ENCODE peak calls at places on chromosomes 12 and 14, in four cellular contexts. S is dorsolateral prefrontal cortex, T is endothelial cell of umbilical vein, F is stomach. R is an unnamed sample.

GRCh38 chr14:22598099-22598895 is at the start of gene ABHD4:
- DNase-seq in T (peak; percentile 79), S (peak; percentile 71), F (peak; percentile 88), R (no peak)

GRCh38 chr12:92133795-92134637 is 11.6 kb downstream of the BTG1 start:
- DNase-seq in T (no peak), F (no peak), S (no peak), R (no peak)

GRCh38 chr14:82755923-82756322 is 1222.3 kb upstream of the SEL1L start:
- DNase-seq in F (no peak), S (no peak), T (no peak), R (no peak)

GRCh38 chr14:100187247-100187833 is 27.9 kb upstream of the DEGS2 start:
- DNase-seq in S (no peak), F (peak; percentile 79), T (no peak), R (no peak)

GRCh38 chr12:63821781-63822251 is 22.7 kb upstream of the SRGAP1 start:
- DNase-seq in T (peak; percentile 4), F (no peak), S (no peak), R (no peak)

GRCh38 chr12:122090759-122091535 is 12.4 kb downstream of the MLXIP start:
- DNase-seq in F (no peak), T (no peak), S (no peak), R (no peak)

GRCh38 chr14:55416866-55417265 is 5.2 kb upstream of the ATG14 start:
- DNase-seq in T (no peak), S (no peak), F (no peak), R (no peak)

GRCh38 chr12:153080-153746 is 60.7 kb downstream of the SLC6A12 start:
- DNase-seq in T (peak; percentile 29), F (peak; percentile 62), S (no peak), R (peak; percentile 14)

GRCh38 chr14:88792572-88793258 is at the start of gene EML5:
- DNase-seq in F (peak; percentile 92), T (peak; percentile 76), S (peak; percentile 81), R (peak; percentile 12)

GRCh38 chr12:6666211-6666610 is 3.3 kb upstream of the ING4 start:
- DNase-seq in S (no peak), T (no peak), F (no peak), R (no peak)

GRCh38 chr12:6664902-6665301 is 2.0 kb upstream of the ING4 start:
- DNase-seq in F (no peak), S (no peak), T (no peak), R (no peak)

GRCh38 chr12:6662906-6663742 is at the start of gene ING4:
- DNase-seq in S (peak; percentile 99), T (peak; percentile 99), F (peak; percentile 98), R (peak; percentile 97)

GRCh38 chr12:6672143-6672542 is 9.2 kb upstream of the ING4 start:
- DNase-seq in T (no peak), F (no peak), S (no peak), R (no peak)

GRCh38 chr12:6667559-6668210 is 4.8 kb upstream of the ING4 start:
- DNase-seq in S (peak; percentile 27), F (no peak), T (no peak), R (no peak)
- H3K4me3 ChIP-seq in S (no peak overlapping the region), F (no peak overlapping the region), T (no peak overlapping the region), R (no peak overlapping the region)

DNA sequence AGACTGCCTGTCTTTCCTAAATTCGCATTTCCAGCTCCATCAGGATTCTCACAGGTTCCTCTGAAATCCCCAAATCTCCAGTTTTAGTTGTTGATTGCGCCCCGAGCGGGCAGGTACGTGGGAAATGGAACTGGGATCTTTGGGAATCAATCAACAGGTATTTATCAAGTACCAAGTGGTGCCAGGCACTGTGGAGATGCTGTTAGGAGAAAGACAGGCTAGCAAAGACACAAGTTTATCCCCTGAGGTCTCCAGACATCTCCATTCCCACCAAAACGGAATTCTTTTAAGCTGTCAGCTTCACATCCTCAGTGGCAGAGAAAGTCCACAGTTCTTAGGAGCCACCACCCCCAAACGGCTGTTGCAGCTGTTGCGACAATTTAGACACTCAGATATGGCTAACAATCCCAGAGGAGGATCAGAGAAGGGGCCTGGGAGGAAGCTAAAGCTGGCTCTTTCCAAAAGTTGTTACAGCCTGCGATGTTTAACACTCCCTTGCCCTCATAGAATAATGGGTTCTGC is 1.8 kb upstream of the ATP5MC2 start:
- DNase-seq in F (no peak), S (no peak), T (peak; percentile 9), R (no peak)
- H3K4me3 ChIP-seq in F (peak overlapping the region; percentile 56), S (peak overlapping the region; percentile 76), T (peak overlapping the region; percentile 6), R (no peak overlapping the region)

GRCh38 chr12:75863475-75863874 is 168.1 kb downstream of the PHLDA1 start:
- DNase-seq in F (no peak), T (no peak), S (no peak), R (no peak)

GRCh38 chr12:75870878-75871277 is 160.7 kb downstream of the PHLDA1 start:
- DNase-seq in S (no peak), T (no peak), F (no peak), R (no peak)

GRCh38 chr12:75872762-75873161 is 158.8 kb downstream of the PHLDA1 start:
- DNase-seq in F (no peak), S (no peak), T (no peak), R (no peak)

GRCh38 chr12:75865315-75865714 is 166.3 kb downstream of the PHLDA1 start:
- DNase-seq in F (no peak), S (no peak), T (peak; percentile 59), R (no peak)

DNA sequence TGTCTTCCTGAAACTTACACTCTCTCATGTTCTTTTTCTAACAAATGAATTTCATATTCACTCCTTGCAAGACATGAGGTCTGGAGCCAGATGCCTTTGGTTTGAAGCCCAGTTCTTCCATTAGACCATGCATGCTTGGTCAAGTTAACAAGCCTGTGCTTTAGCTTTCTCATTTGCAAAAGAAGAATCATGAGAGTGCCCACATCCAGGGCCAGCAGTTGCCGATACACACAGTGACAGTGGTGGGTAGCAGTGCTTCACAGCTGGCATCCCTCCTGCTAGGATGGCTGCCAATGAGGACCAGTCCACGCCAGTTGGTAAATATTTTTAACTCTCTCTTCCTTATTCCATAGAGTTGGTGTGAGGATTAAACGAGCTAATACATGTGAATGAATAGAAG is 163.1 kb downstream of the PHLDA1 start:
- DNase-seq in T (no peak), S (no peak), F (no peak), R (no peak)
- H3K4me3 ChIP-seq in T (no peak overlapping the region), S (no peak overlapping the region), F (no peak overlapping the region), R (no peak overlapping the region)

GRCh38 chr14:101564819-101565698 is 3.8 kb downstream of the DIO3 start:
- DNase-seq in T (no peak), S (no peak), F (no peak), R (no peak)
- H3K4me3 ChIP-seq in T (no peak overlapping the region), S (peak overlapping the region; percentile 44), F (peak overlapping the region; percentile 23), R (no peak overlapping the region)

DNA sequence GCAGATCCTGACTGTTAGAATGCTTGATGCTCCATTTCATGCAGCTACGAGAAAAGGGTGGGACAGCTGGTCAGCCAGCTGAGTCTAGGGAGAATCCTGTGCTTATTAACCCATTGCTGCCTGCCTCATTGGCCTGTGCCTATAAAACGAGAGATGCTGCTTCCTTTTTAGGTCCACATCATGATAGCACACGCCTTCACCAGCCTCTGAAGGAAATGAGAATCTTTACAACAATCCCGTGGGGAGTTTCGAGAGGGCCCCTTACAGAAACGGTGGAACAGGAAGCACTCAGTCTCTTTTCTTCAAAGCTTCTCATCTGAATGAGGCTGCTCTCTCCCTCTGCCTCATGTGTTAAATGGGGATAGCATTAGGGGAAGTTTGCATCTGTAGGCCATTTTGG is 147.3 kb upstream of the RFLNA start:
- DNase-seq in S (no peak), T (no peak), F (no peak), R (no peak)
- H3K4me3 ChIP-seq in S (no peak overlapping the region), T (no peak overlapping the region), F (no peak overlapping the region), R (no peak overlapping the region)

DNA sequence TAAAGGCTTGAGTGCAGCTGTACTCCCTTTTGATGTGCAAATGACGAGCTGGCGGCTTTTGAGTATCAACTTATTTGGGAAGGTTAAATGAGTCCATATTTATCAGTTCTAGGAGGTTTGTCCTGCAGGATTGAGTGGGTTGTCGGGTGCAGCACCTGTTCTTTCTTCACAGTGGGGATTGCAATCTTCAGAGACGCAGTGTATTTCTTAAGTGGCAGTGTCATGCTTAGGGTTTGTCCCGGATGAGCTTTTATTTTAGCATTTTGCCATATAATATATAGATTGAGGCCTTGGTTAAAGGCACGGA is 1.2 kb downstream of the FUT8 start:
- DNase-seq in S (no peak), T (no peak), F (no peak), R (no peak)
- H3K4me3 ChIP-seq in S (peak overlapping the region; percentile 90), T (peak overlapping the region; percentile 75), F (peak overlapping the region; percentile 98), R (peak overlapping the region; percentile 75)

DNA sequence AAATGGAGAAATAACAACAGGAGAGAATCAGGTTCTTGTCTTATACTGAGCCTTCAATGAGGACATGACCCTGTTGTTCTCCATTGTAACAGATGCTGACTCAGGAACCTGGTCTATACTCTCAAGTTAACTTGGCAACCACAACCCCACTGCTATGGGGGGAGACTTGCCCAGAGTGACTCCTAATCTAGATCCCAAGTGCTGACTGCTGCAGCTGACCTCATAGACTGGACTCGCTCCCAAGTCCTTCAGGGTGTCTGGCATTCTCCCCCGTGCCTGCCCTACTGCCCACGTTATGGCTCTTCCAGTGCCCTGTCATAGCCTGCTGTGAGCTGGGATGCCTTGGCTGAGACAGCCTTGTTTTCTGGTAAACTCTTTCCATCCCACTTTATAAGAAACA is 37.1 kb downstream of the NID2 start:
- DNase-seq in S (no peak), F (no peak), T (no peak), R (no peak)
- H3K4me3 ChIP-seq in S (no peak overlapping the region), F (no peak overlapping the region), T (no peak overlapping the region), R (no peak overlapping the region)